ENCODE peak calls at places on chromosomes 4 and X, in eight cellular contexts. One of them, this sample, is unnamed.

GRCh38 chr4:6506616-6507140 is 34.3 kb upstream of the PPP2R2C start:
- DNase-seq in PC-3: no peak
- DNase-seq in neural progenitor cell: no peak
- DNase-seq in hepatocyte: no peak
- DNase-seq in GM23338: no peak
- DNase-seq in GM23248: no peak
- DNase-seq in HCT116: no peak
- DNase-seq in SK-N-SH: no peak
- DNase-seq in this sample: no peak

GRCh38 chr4:155690044-155690837 is 23.6 kb downstream of the GUCY1A1 start:
- DNase-seq in neural progenitor cell: no peak
- DNase-seq in SK-N-SH: no peak
- DNase-seq in GM23338: no peak
- DNase-seq in hepatocyte: no peak
- DNase-seq in PC-3: no peak
- DNase-seq in HCT116: no peak
- DNase-seq in GM23248: no peak
- DNase-seq in this sample: no peak

GRCh38 chrX:31658360-31658759 is 586.5 kb upstream of the FTHL17 start:
- DNase-seq in PC-3: peak; percentile 43
- DNase-seq in SK-N-SH: peak; percentile 6
- DNase-seq in hepatocyte: peak; percentile 22
- DNase-seq in GM23338: peak; percentile 24
- DNase-seq in HCT116: no peak
- DNase-seq in neural progenitor cell: no peak
- DNase-seq in GM23248: peak; percentile 52
- DNase-seq in this sample: peak; percentile 37

GRCh38 chr4:44146516-44146915 is 302.1 kb downstream of the KCTD8 start:
- DNase-seq in SK-N-SH: no peak
- DNase-seq in HCT116: no peak
- DNase-seq in neural progenitor cell: no peak
- DNase-seq in PC-3: no peak
- DNase-seq in hepatocyte: no peak
- DNase-seq in GM23248: no peak
- DNase-seq in GM23338: no peak
- DNase-seq in this sample: no peak

GRCh38 chr4:141467225-141467624 is 169.2 kb upstream of the IL15 start:
- DNase-seq in neural progenitor cell: no peak
- DNase-seq in hepatocyte: no peak
- DNase-seq in PC-3: no peak
- DNase-seq in HCT116: no peak
- DNase-seq in GM23248: no peak
- DNase-seq in SK-N-SH: no peak
- DNase-seq in GM23338: no peak
- DNase-seq in this sample: no peak

GRCh38 chr4:4913147-4913561 is 53.7 kb downstream of the MSX1 start:
- DNase-seq in HCT116: no peak
- DNase-seq in GM23338: no peak
- DNase-seq in hepatocyte: no peak
- DNase-seq in PC-3: no peak
- DNase-seq in SK-N-SH: no peak
- DNase-seq in GM23248: no peak
- DNase-seq in neural progenitor cell: no peak
- DNase-seq in this sample: no peak

GRCh38 chr4:137531951-137532868 is at the start of gene PCDH18:
- DNase-seq in SK-N-SH: peak; percentile 59
- DNase-seq in HCT116: no peak
- DNase-seq in hepatocyte: peak; percentile 89
- DNase-seq in neural progenitor cell: peak; percentile 95
- DNase-seq in GM23248: peak; percentile 96
- DNase-seq in GM23338: peak; percentile 93
- DNase-seq in PC-3: peak; percentile 75
- DNase-seq in this sample: peak; percentile 84

GRCh38 chrX:9595131-9595530 is 130.3 kb downstream of the TBL1X start:
- DNase-seq in SK-N-SH: no peak
- DNase-seq in HCT116: no peak
- DNase-seq in hepatocyte: no peak
- DNase-seq in PC-3: no peak
- DNase-seq in neural progenitor cell: no peak
- DNase-seq in GM23248: peak; percentile 43
- DNase-seq in GM23338: peak; percentile 21
- DNase-seq in this sample: no peak

GRCh38 chr4:170652571-170652970 is 562.8 kb upstream of the AADAT start:
- DNase-seq in hepatocyte: no peak
- DNase-seq in GM23248: peak; percentile 12
- DNase-seq in PC-3: no peak
- DNase-seq in neural progenitor cell: no peak
- DNase-seq in HCT116: no peak
- DNase-seq in GM23338: no peak
- DNase-seq in SK-N-SH: no peak
- DNase-seq in this sample: no peak

GRCh38 chrX:57918750-57919436 is 8.6 kb upstream of the ZXDA start:
- DNase-seq in neural progenitor cell: no peak
- DNase-seq in hepatocyte: no peak
- DNase-seq in HCT116: peak; percentile 26
- DNase-seq in GM23338: peak; percentile 39
- DNase-seq in PC-3: peak; percentile 71
- DNase-seq in SK-N-SH: peak; percentile 11
- DNase-seq in GM23248: peak; percentile 55
- DNase-seq in this sample: peak; percentile 25

GRCh38 chr4:146095091-146095690 is 80.3 kb upstream of the LSM6 start:
- DNase-seq in neural progenitor cell: peak; percentile 82
- DNase-seq in GM23338: peak; percentile 88
- DNase-seq in hepatocyte: peak; percentile 78
- DNase-seq in PC-3: peak; percentile 84
- DNase-seq in SK-N-SH: peak; percentile 17
- DNase-seq in GM23248: peak; percentile 68
- DNase-seq in HCT116: peak; percentile 57
- DNase-seq in this sample: peak; percentile 35

GRCh38 chr4:82798168-82799005 is at the start of gene SCD5:
- DNase-seq in GM23338: peak; percentile 87
- DNase-seq in GM23248: peak; percentile 96
- DNase-seq in hepatocyte: peak; percentile 80
- DNase-seq in HCT116: peak; percentile 55
- DNase-seq in PC-3: peak; percentile 26
- DNase-seq in neural progenitor cell: peak; percentile 93
- DNase-seq in SK-N-SH: peak; percentile 86
- DNase-seq in this sample: peak; percentile 78

GRCh38 chrX:115560211-115560977 is 580 bp upstream of the PLS3 start:
- DNase-seq in PC-3: peak; percentile 92
- DNase-seq in neural progenitor cell: no peak
- DNase-seq in GM23338: no peak
- DNase-seq in hepatocyte: peak; percentile 79
- DNase-seq in GM23248: no peak
- DNase-seq in HCT116: peak; percentile 48
- DNase-seq in SK-N-SH: no peak
- DNase-seq in this sample: no peak

GRCh38 chrX:123215397-123216089 is 31.5 kb downstream of the GRIA3 start:
- DNase-seq in GM23338: no peak
- DNase-seq in hepatocyte: no peak
- DNase-seq in GM23248: peak; percentile 16
- DNase-seq in SK-N-SH: no peak
- DNase-seq in HCT116: no peak
- DNase-seq in neural progenitor cell: no peak
- DNase-seq in PC-3: no peak
- DNase-seq in this sample: no peak

GRCh38 chr4:75726577-75726976 is 2.2 kb downstream of the USO1 start:
- DNase-seq in PC-3: no peak
- DNase-seq in SK-N-SH: no peak
- DNase-seq in HCT116: no peak
- DNase-seq in GM23338: no peak
- DNase-seq in hepatocyte: no peak
- DNase-seq in neural progenitor cell: no peak
- DNase-seq in GM23248: peak; percentile 47
- DNase-seq in this sample: no peak

GRCh38 chr4:109355835-109356234 is 53.4 kb upstream of the COL25A1 start:
- DNase-seq in HCT116: no peak
- DNase-seq in PC-3: no peak
- DNase-seq in neural progenitor cell: no peak
- DNase-seq in hepatocyte: no peak
- DNase-seq in SK-N-SH: no peak
- DNase-seq in GM23248: no peak
- DNase-seq in GM23338: no peak
- DNase-seq in this sample: no peak

GRCh38 chr4:25552580-25553271 is 102.9 kb upstream of the SLC34A2 start:
- DNase-seq in neural progenitor cell: no peak
- DNase-seq in SK-N-SH: no peak
- DNase-seq in HCT116: no peak
- DNase-seq in GM23248: peak; percentile 2
- DNase-seq in PC-3: peak; percentile 57
- DNase-seq in hepatocyte: no peak
- DNase-seq in GM23338: no peak
- DNase-seq in this sample: no peak

GRCh38 chr4:79050521-79050880 is 111.3 kb upstream of the PAQR3 start:
- DNase-seq in GM23338: no peak
- DNase-seq in hepatocyte: no peak
- DNase-seq in HCT116: no peak
- DNase-seq in neural progenitor cell: no peak
- DNase-seq in SK-N-SH: peak; percentile 10
- DNase-seq in GM23248: peak; percentile 25
- DNase-seq in PC-3: no peak
- DNase-seq in this sample: no peak
- TF ChIP-seq EZH2phosphoT487 in GM23338: no peak
- TF ChIP-seq EZH2phosphoT487 in hepatocyte: no peak
- TF ChIP-seq EZH2phosphoT487 in HCT116: no peak
- TF ChIP-seq EZH2phosphoT487 in neural progenitor cell: no peak
- TF ChIP-seq EZH2phosphoT487 in SK-N-SH: no peak
- TF ChIP-seq EZH2phosphoT487 in GM23248: no peak
- TF ChIP-seq EZH2phosphoT487 in PC-3: no peak
- TF ChIP-seq EZH2phosphoT487 in this sample: no peak

GRCh38 chrX:104347860-104348259 is 93.1 kb upstream of the ESX1 start:
- DNase-seq in GM23248: peak; percentile 10
- DNase-seq in SK-N-SH: no peak
- DNase-seq in GM23338: no peak
- DNase-seq in hepatocyte: no peak
- DNase-seq in neural progenitor cell: no peak
- DNase-seq in HCT116: no peak
- DNase-seq in PC-3: no peak
- DNase-seq in this sample: no peak

GRCh38 chrX:104343408-104344129 is 88.8 kb upstream of the ESX1 start:
- DNase-seq in hepatocyte: peak; percentile 72
- DNase-seq in GM23248: peak; percentile 88
- DNase-seq in neural progenitor cell: peak; percentile 62
- DNase-seq in HCT116: peak; percentile 80
- DNase-seq in GM23338: peak; percentile 91
- DNase-seq in SK-N-SH: peak; percentile 30
- DNase-seq in PC-3: peak; percentile 94
- DNase-seq in this sample: peak; percentile 65

DNA sequence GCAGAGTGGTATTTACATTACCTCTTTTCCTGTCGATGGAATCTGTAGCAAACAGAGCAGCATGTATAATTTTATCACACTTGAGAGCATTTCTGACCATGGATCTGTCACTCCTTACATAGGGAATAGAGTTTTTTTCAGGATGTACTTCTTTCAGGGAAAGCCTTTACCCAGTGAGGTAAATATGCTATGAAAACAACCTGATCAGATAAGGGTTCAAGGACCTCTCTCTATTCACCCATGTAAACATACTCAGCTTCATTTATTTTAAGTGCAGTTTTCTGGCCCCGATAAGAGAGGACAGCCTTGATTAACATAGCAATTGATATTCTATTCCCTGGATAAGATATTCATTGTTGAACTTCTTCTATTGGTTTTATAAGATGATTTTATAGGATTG is 87.3 kb upstream of the ESX1 start:
- DNase-seq in PC-3: no peak
- DNase-seq in hepatocyte: no peak
- DNase-seq in SK-N-SH: no peak
- DNase-seq in HCT116: no peak
- DNase-seq in GM23338: no peak
- DNase-seq in GM23248: no peak
- DNase-seq in neural progenitor cell: no peak
- DNase-seq in this sample: no peak
- H2AFZ ChIP-seq in PC-3: no peak overlapping the region
- H2AFZ ChIP-seq in hepatocyte: no peak overlapping the region
- H2AFZ ChIP-seq in SK-N-SH: no peak overlapping the region
- H2AFZ ChIP-seq in HCT116: no peak overlapping the region
- H2AFZ ChIP-seq in GM23338: no peak overlapping the region
- H2AFZ ChIP-seq in GM23248: no peak overlapping the region
- H2AFZ ChIP-seq in neural progenitor cell: no peak overlapping the region
- H2AFZ ChIP-seq in this sample: no peak overlapping the region

DNA sequence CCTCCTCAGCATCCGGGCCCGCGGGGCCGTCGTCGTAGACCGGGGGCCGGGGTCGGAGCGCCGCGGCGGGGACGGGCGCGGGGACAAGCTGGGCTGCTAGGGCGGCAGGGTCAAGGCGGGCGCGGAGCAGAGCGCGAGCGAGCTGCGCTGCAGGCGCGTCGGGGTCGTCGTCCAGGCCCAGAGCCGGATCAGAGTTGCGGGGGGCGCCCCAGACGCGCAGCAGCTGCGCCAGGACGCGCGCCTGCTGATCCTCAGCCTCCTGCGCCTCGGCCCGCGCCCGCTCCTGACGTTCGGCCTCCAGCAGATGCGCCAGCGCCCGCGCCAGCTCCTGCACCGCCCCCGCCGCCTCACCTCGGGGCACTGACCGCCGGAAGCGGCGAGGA is 3.5 kb downstream of the PCSK1N start:
- DNase-seq in PC-3: no peak
- DNase-seq in neural progenitor cell: peak; percentile 64
- DNase-seq in GM23338: peak; percentile 68
- DNase-seq in SK-N-SH: peak; percentile 12
- DNase-seq in HCT116: no peak
- DNase-seq in GM23248: no peak
- DNase-seq in hepatocyte: no peak
- DNase-seq in this sample: no peak
- H3K4me3 ChIP-seq in PC-3: no peak overlapping the region
- H3K4me3 ChIP-seq in neural progenitor cell: peak overlapping the region; percentile 33
- H3K4me3 ChIP-seq in GM23338: peak overlapping the region; percentile 60
- H3K4me3 ChIP-seq in SK-N-SH: no peak overlapping the region
- H3K4me3 ChIP-seq in HCT116: no peak overlapping the region
- H3K4me3 ChIP-seq in GM23248: no peak overlapping the region
- H3K4me3 ChIP-seq in hepatocyte: no peak overlapping the region
- H3K4me3 ChIP-seq in this sample: no peak overlapping the region

DNA sequence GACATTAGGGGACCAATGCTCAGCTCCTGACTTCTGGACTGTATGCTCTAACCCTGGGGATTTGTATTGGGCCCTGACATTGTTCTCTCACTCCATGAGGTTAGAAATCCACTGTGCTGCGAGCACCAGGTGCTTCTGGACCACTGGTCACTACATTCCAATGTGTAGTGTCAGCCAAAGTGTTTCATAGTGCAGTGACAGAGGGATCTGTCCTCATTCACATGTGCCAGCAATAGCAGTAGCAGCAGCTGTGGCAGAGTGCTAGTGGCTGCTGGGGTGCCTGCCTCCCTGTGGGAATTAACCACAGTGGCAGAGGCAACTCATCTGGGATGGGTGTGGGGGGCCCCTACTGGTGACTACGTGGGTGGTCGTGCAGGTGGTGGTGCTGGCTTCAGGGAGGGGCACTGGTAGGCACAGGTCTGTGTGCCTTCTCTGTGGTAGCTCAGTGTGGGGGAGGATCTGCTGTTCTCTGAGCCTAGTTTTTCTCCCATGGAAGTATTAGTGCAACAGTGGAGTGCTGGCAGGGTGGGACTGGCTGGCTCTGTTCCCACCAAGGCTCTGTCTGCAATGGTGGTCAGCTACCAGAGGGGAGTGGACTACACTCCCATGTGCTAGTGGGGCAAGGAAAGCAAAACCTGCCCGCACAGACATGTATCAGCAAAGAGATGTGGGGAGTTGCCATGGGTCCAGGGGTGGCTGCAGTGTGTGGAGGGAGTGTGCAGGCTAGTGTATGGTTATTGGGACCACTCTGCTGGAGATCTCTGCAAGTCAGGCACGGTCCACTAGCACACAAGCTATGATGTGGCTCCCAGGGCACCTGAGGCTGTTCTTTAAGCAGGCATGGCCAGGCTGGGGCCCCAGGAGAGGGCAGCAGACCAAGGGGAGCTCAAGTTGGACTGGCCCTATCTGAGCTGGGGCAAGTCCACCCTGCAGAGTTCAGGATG is 78.5 kb downstream of the SCLT1 start:
- DNase-seq in GM23338: no peak
- DNase-seq in GM23248: no peak
- DNase-seq in HCT116: no peak
- DNase-seq in PC-3: no peak
- DNase-seq in hepatocyte: no peak
- DNase-seq in SK-N-SH: no peak
- DNase-seq in neural progenitor cell: no peak
- DNase-seq in this sample: no peak
- TF ChIP-seq EZH2phosphoT487 in GM23338: no peak
- TF ChIP-seq EZH2phosphoT487 in GM23248: no peak
- TF ChIP-seq EZH2phosphoT487 in HCT116: no peak
- TF ChIP-seq EZH2phosphoT487 in PC-3: no peak
- TF ChIP-seq EZH2phosphoT487 in hepatocyte: no peak
- TF ChIP-seq EZH2phosphoT487 in SK-N-SH: no peak
- TF ChIP-seq EZH2phosphoT487 in neural progenitor cell: no peak
- TF ChIP-seq EZH2phosphoT487 in this sample: no peak

This sample was measured in MM.1S.